ENCODE peak calls at places on chromosomes 4 and X, in seven cellular contexts. P is K562, H is SK-N-SH, Y is endothelial cell of umbilical vein, W is neuronal stem cell, I is fibroblast of lung, N is neural progenitor cell. A is an unnamed sample.

GRCh38 chr4:20272411-20272872 is 20.7 kb downstream of the SLIT2 start:
- DNase-seq in W (no peak), I (peak; percentile 82), H (no peak), Y (no peak), N (no peak), P (no peak), A (peak; percentile 21)

GRCh38 chr4:134470544-134470943 is 269.0 kb upstream of the PABPC4L start:
- DNase-seq in H (no peak), Y (peak; percentile 63), N (peak; percentile 42), I (peak; percentile 9), P (no peak), W (no peak), A (peak; percentile 5)

GRCh38 chr4:1377606-1378261 is 28.5 kb downstream of the NKX1-1 start:
- DNase-seq in P (no peak), I (no peak), N (no peak), Y (no peak), H (no peak), W (no peak), A (no peak)

GRCh38 chrX:15114865-15115566 is 154.9 kb downstream of the ASB9 start:
- DNase-seq in H (no peak), Y (no peak), I (no peak), W (no peak), N (peak; percentile 11), P (no peak), A (no peak)

GRCh38 chr4:120266602-120267001 is 200.0 kb upstream of the MAD2L1 start:
- DNase-seq in H (no peak), P (no peak), I (no peak), N (peak; percentile 18), W (no peak), Y (no peak), A (no peak)

GRCh38 chrX:12304261-12304660 is 166.0 kb downstream of the FRMPD4 start:
- DNase-seq in I (no peak), H (no peak), N (no peak), Y (no peak), W (no peak), P (no peak), A (peak; percentile 76)

GRCh38 chrX:44422631-44423030 is 79.2 kb upstream of the EFHC2 start:
- DNase-seq in W (no peak), N (no peak), H (no peak), Y (no peak), I (peak; percentile 35), P (no peak), A (no peak)

GRCh38 chr4:151658959-151659593 is 101.7 kb downstream of the GATB start:
- DNase-seq in H (no peak), W (no peak), P (no peak), I (peak; percentile 61), Y (peak; percentile 30), N (no peak), A (no peak)

GRCh38 chrX:5341902-5342301 is 886.8 kb downstream of the NLGN4X start:
- DNase-seq in P (no peak), I (no peak), W (no peak), N (no peak), Y (no peak), H (no peak), A (no peak)

GRCh38 chr4:119039779-119040178 is 95.9 kb upstream of the MYOZ2 start:
- DNase-seq in N (peak; percentile 77), I (no peak), H (no peak), P (no peak), Y (no peak), W (no peak), A (no peak)

GRCh38 chrX:78092296-78092695 is 11.8 kb upstream of the PGK1 start:
- DNase-seq in W (no peak), H (no peak), Y (peak; percentile 45), I (peak; percentile 52), N (peak; percentile 59), P (no peak), A (peak; percentile 29)

GRCh38 chr4:120843840-120844527 is 78.5 kb downstream of the PRDM5 start:
- DNase-seq in P (no peak), H (peak; percentile 42), Y (no peak), W (no peak), N (peak; percentile 54), I (no peak), A (no peak)

GRCh38 chr4:10123227-10124101 is 6.9 kb upstream of the WDR1 start:
- DNase-seq in P (no peak), Y (peak; percentile 94), N (peak; percentile 67), I (peak; percentile 46), H (peak; percentile 34), W (no peak), A (peak; percentile 25)

GRCh38 chrX:21708116-21708515 is 49.8 kb downstream of the SMPX start:
- DNase-seq in Y (no peak), N (no peak), H (no peak), W (no peak), I (no peak), P (no peak), A (peak; percentile 4)

GRCh38 chrX:134868766-134869495 is 121.9 kb upstream of the SMIM10 start:
- DNase-seq in N (no peak), Y (peak; percentile 51), P (no peak), W (no peak), H (no peak), I (peak; percentile 92), A (peak; percentile 39)

GRCh38 chr4:81913427-81913878 is 441.7 kb upstream of the RASGEF1B start:
- DNase-seq in N (peak; percentile 89), P (peak; percentile 82), Y (peak; percentile 34), W (peak; percentile 71), I (no peak), H (peak; percentile 46), A (peak; percentile 33)

GRCh38 chrX:109624641-109625311 is at the start of gene KCNE5:
- DNase-seq in I (peak; percentile 9), P (no peak), N (peak; percentile 79), Y (no peak), W (peak; percentile 53), H (peak; percentile 46), A (no peak)

GRCh38 chr4:37528161-37528560 is 158.0 kb downstream of the RELL1 start:
- DNase-seq in P (no peak), W (no peak), I (no peak), N (no peak), Y (no peak), H (no peak), A (no peak)

GRCh38 chrX:22118161-22118830 is 86.2 kb downstream of the PHEX start:
- DNase-seq in N (no peak), W (no peak), P (no peak), H (no peak), I (no peak), Y (no peak), A (no peak)

DNA sequence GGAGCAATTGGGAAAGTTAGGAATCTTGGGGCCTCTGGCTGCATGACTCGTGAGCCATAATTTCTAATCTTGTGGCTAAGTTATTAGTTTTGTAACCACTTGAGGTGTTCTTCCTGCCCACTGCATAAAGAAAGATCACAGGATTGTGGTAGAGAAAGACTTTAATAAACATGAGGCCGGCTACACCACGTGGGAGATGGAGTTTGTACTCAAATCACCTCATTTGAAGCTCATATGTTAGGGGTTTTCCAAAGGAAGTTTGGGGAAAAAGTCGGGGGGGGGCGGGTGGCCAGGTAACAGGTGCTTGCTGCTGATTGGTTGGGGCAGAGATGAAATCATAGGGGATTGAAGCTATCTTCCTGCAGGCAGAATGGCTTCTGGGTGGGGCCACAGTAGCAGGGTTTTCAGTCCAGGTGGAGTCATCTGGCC is 287.8 kb downstream of the ZNF674 start:
- DNase-seq in H (no peak), W (no peak), Y (no peak), P (no peak), I (no peak), N (no peak), A (no peak)
- H3K9ac ChIP-seq in H (no peak overlapping the region), W (no peak overlapping the region), Y (no peak overlapping the region), P (no peak overlapping the region), I (no peak overlapping the region), N (no peak overlapping the region), A (no peak overlapping the region)

DNA sequence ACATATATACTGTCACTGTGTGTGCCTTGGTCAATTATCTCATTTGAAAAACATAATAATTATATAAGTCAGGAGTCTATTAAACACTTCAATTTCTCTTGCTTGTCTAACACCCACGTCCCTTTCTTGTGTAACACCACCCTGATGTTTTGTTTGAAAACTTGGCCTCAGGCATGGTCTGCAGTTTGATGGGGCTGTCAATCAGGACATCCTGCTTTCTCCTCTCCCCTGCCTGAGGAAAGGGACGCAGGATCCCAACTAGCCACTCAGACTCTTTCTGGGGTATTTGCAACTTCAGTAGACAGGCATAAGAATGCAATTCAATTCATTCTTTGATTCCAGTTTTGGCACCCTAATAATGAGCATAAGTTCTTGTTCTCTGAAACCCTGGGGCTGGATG is 48.8 kb downstream of the DKK2 start:
- DNase-seq in P (no peak), I (no peak), N (no peak), W (no peak), H (peak; percentile 4), Y (no peak), A (no peak)
- H3K4me1 ChIP-seq in P (no peaks in the 10 kb centered on the region), I (no peaks in the 10 kb centered on the region), N (no peaks in the 10 kb centered on the region), W (no peaks in the 10 kb centered on the region), H (peaks cover 5% of the 10 kb centered on the region), Y (no peaks in the 10 kb centered on the region), A (peaks cover 5% of the 10 kb centered on the region)

GRCh38 chrX:121858867-121859647 is 811.6 kb downstream of the GLUD2 start:
- DNase-seq in Y (no peak), P (no peak), W (no peak), H (no peak), N (no peak), I (no peak), A (no peak)
- H3K36me3 ChIP-seq in Y (no peaks in the 10 kb centered on the region), P (no peaks in the 10 kb centered on the region), W (no peaks in the 10 kb centered on the region), H (no peaks in the 10 kb centered on the region), N (no peaks in the 10 kb centered on the region), I (no peaks in the 10 kb centered on the region), A (no peaks in the 10 kb centered on the region)

GRCh38 chr4:169018406-169018805 is 8.4 kb upstream of the CBR4 start:
- DNase-seq in P (no peak), I (no peak), N (no peak), W (no peak), H (no peak), Y (no peak), A (no peak)
- H3K9ac ChIP-seq in P (no peak overlapping the region), I (no peak overlapping the region), N (no peak overlapping the region), W (no peak overlapping the region), H (no peak overlapping the region), Y (no peak overlapping the region), A (no peak overlapping the region)